ENCODE peak calls at places on chromosomes 13 and 19, in seven cellular contexts. One of them, this sample, is unnamed.

GRCh38 chr19:19657397-19657783 is 6.1 kb downstream of the ATP13A1 start:
- DNase-seq in GM12878: no peak
- DNase-seq in K562: peak; percentile 1
- DNase-seq in H1: no peak
- DNase-seq in HepG2: no peak
- DNase-seq in SK-N-SH: peak; percentile 54
- DNase-seq in A549: no peak
- DNase-seq in this sample: no peak

GRCh38 chr19:19746286-19747213 is 13.6 kb upstream of the ZNF14 start:
- DNase-seq in K562: peak; percentile 21
- DNase-seq in H1: no peak
- DNase-seq in A549: no peak
- DNase-seq in GM12878: no peak
- DNase-seq in HepG2: no peak
- DNase-seq in SK-N-SH: peak; percentile 15
- DNase-seq in this sample: no peak

GRCh38 chr13:74465279-74465678 is 331.1 kb upstream of the KLF12 start:
- DNase-seq in H1: no peak
- DNase-seq in K562: no peak
- DNase-seq in HepG2: no peak
- DNase-seq in A549: no peak
- DNase-seq in GM12878: no peak
- DNase-seq in SK-N-SH: no peak
- DNase-seq in this sample: no peak

GRCh38 chr13:106700007-106700950 is 132.3 kb upstream of the ARGLU1 start:
- DNase-seq in GM12878: no peak
- DNase-seq in K562: no peak
- DNase-seq in SK-N-SH: no peak
- DNase-seq in H1: no peak
- DNase-seq in HepG2: no peak
- DNase-seq in A549: no peak
- DNase-seq in this sample: no peak

GRCh38 chr13:47672245-47672975 is 328.7 kb downstream of the SUCLA2 start:
- DNase-seq in HepG2: no peak
- DNase-seq in A549: no peak
- DNase-seq in SK-N-SH: peak; percentile 39
- DNase-seq in GM12878: no peak
- DNase-seq in H1: no peak
- DNase-seq in K562: no peak
- DNase-seq in this sample: no peak

GRCh38 chr13:20044086-20044485 is 85.6 kb downstream of the ZMYM2 start:
- DNase-seq in K562: no peak
- DNase-seq in GM12878: no peak
- DNase-seq in HepG2: no peak
- DNase-seq in SK-N-SH: no peak
- DNase-seq in A549: no peak
- DNase-seq in H1: no peak
- DNase-seq in this sample: no peak

GRCh38 chr19:49642488-49643035 is 553 bp downstream of the SCAF1 start:
- DNase-seq in H1: no peak
- DNase-seq in SK-N-SH: peak; percentile 65
- DNase-seq in K562: no peak
- DNase-seq in HepG2: no peak
- DNase-seq in A549: no peak
- DNase-seq in GM12878: no peak
- DNase-seq in this sample: no peak

GRCh38 chr13:73983109-73983508 is 151.1 kb downstream of the KLF12 start:
- DNase-seq in HepG2: no peak
- DNase-seq in K562: no peak
- DNase-seq in SK-N-SH: no peak
- DNase-seq in H1: no peak
- DNase-seq in A549: no peak
- DNase-seq in GM12878: no peak
- DNase-seq in this sample: no peak

GRCh38 chr19:14515501-14516047 is 2.6 kb downstream of the DNAJB1 start:
- DNase-seq in A549: no peak
- DNase-seq in HepG2: no peak
- DNase-seq in H1: no peak
- DNase-seq in SK-N-SH: no peak
- DNase-seq in K562: no peak
- DNase-seq in GM12878: no peak
- DNase-seq in this sample: peak; percentile 52

GRCh38 chr19:1725100-1726064 is 27.9 kb upstream of the ONECUT3 start:
- DNase-seq in H1: peak; percentile 86
- DNase-seq in HepG2: peak; percentile 25
- DNase-seq in SK-N-SH: peak; percentile 100
- DNase-seq in K562: peak; percentile 100
- DNase-seq in A549: peak; percentile 85
- DNase-seq in GM12878: no peak
- DNase-seq in this sample: peak; percentile 28

GRCh38 chr13:45768668-45769067 is 66.5 kb downstream of the CBY2 start:
- DNase-seq in GM12878: no peak
- DNase-seq in SK-N-SH: no peak
- DNase-seq in H1: no peak
- DNase-seq in A549: no peak
- DNase-seq in HepG2: no peak
- DNase-seq in K562: no peak
- DNase-seq in this sample: no peak

GRCh38 chr13:50129923-50130685 is 114.9 kb downstream of the KCNRG start:
- DNase-seq in A549: peak; percentile 6
- DNase-seq in K562: no peak
- DNase-seq in GM12878: no peak
- DNase-seq in H1: peak; percentile 77
- DNase-seq in SK-N-SH: peak; percentile 77
- DNase-seq in HepG2: no peak
- DNase-seq in this sample: no peak

GRCh38 chr13:46143239-46143701 is 38.4 kb upstream of the CPB2 start:
- DNase-seq in K562: no peak
- DNase-seq in GM12878: no peak
- DNase-seq in HepG2: peak; percentile 99
- DNase-seq in SK-N-SH: no peak
- DNase-seq in A549: no peak
- DNase-seq in H1: no peak
- DNase-seq in this sample: no peak

GRCh38 chr13:24923305-24923640 is 159.3 kb downstream of the RNF17 start:
- DNase-seq in HepG2: no peak
- DNase-seq in SK-N-SH: peak; percentile 39
- DNase-seq in GM12878: peak; percentile 93
- DNase-seq in A549: peak; percentile 4
- DNase-seq in H1: no peak
- DNase-seq in K562: peak; percentile 13
- DNase-seq in this sample: peak; percentile 75

GRCh38 chr13:99909097-99909835 is 62.3 kb downstream of the ZIC5 start:
- DNase-seq in A549: no peak
- DNase-seq in H1: no peak
- DNase-seq in K562: no peak
- DNase-seq in GM12878: no peak
- DNase-seq in SK-N-SH: no peak
- DNase-seq in HepG2: peak; percentile 64
- DNase-seq in this sample: no peak
- TF ChIP-seq RFX5 in A549: no peak
- TF ChIP-seq RFX5 in H1: no peak
- TF ChIP-seq RFX5 in K562: no peak
- TF ChIP-seq RFX5 in GM12878: no peak
- TF ChIP-seq RFX5 in SK-N-SH: no peak
- TF ChIP-seq RFX5 in HepG2: no peak
- TF ChIP-seq RFX5 in this sample: no peak

GRCh38 chr19:17749912-17750317 is 1.4 kb upstream of the FCHO1 start:
- DNase-seq in HepG2: no peak
- DNase-seq in GM12878: no peak
- DNase-seq in A549: no peak
- DNase-seq in SK-N-SH: no peak
- DNase-seq in H1: no peak
- DNase-seq in K562: peak; percentile 45
- DNase-seq in this sample: no peak
- TF ChIP-seq RFX5 in HepG2: no peak
- TF ChIP-seq RFX5 in GM12878: no peak
- TF ChIP-seq RFX5 in A549: no peak
- TF ChIP-seq RFX5 in SK-N-SH: no peak
- TF ChIP-seq RFX5 in H1: no peak
- TF ChIP-seq RFX5 in K562: no peak
- TF ChIP-seq RFX5 in this sample: no peak

GRCh38 chr13:44368062-44368591 is 5.5 kb upstream of the SERP2 start:
- DNase-seq in H1: no peak
- DNase-seq in A549: no peak
- DNase-seq in GM12878: no peak
- DNase-seq in HepG2: no peak
- DNase-seq in K562: peak; percentile 38
- DNase-seq in SK-N-SH: peak; percentile 67
- DNase-seq in this sample: peak; percentile 71
- TF ChIP-seq RFX5 in H1: no peak
- TF ChIP-seq RFX5 in A549: no peak
- TF ChIP-seq RFX5 in GM12878: no peak
- TF ChIP-seq RFX5 in HepG2: no peak
- TF ChIP-seq RFX5 in K562: no peak
- TF ChIP-seq RFX5 in SK-N-SH: no peak
- TF ChIP-seq RFX5 in this sample: no peak

GRCh38 chr19:6060600-6061391 is 49.5 kb downstream of the RFX2 start:
- DNase-seq in A549: no peak
- DNase-seq in H1: no peak
- DNase-seq in K562: peak; percentile 94
- DNase-seq in GM12878: no peak
- DNase-seq in SK-N-SH: peak; percentile 78
- DNase-seq in HepG2: no peak
- DNase-seq in this sample: peak; percentile 16

GRCh38 chr19:6059996-6060599 is 50.2 kb downstream of the RFX2 start:
- DNase-seq in HepG2: no peak
- DNase-seq in K562: no peak
- DNase-seq in GM12878: no peak
- DNase-seq in A549: no peak
- DNase-seq in SK-N-SH: no peak
- DNase-seq in H1: no peak
- DNase-seq in this sample: no peak

GRCh38 chr19:6062274-6062673 is 48.0 kb downstream of the RFX2 start:
- DNase-seq in GM12878: no peak
- DNase-seq in K562: no peak
- DNase-seq in HepG2: no peak
- DNase-seq in A549: no peak
- DNase-seq in SK-N-SH: no peak
- DNase-seq in H1: no peak
- DNase-seq in this sample: no peak

GRCh38 chr19:6062961-6063575 is 47.2 kb downstream of the RFX2 start:
- DNase-seq in A549: no peak
- DNase-seq in GM12878: no peak
- DNase-seq in H1: no peak
- DNase-seq in SK-N-SH: no peak
- DNase-seq in K562: no peak
- DNase-seq in HepG2: no peak
- DNase-seq in this sample: no peak

GRCh38 chr19:6061420-6062130 is 48.7 kb downstream of the RFX2 start:
- DNase-seq in SK-N-SH: no peak
- DNase-seq in GM12878: no peak
- DNase-seq in H1: no peak
- DNase-seq in A549: no peak
- DNase-seq in K562: peak; percentile 32
- DNase-seq in HepG2: no peak
- DNase-seq in this sample: no peak
- TF ChIP-seq RFX5 in SK-N-SH: no peak
- TF ChIP-seq RFX5 in GM12878: no peak
- TF ChIP-seq RFX5 in H1: no peak
- TF ChIP-seq RFX5 in A549: no peak
- TF ChIP-seq RFX5 in K562: no peak
- TF ChIP-seq RFX5 in HepG2: no peak
- TF ChIP-seq RFX5 in this sample: no peak

GRCh38 chr13:23901365-23901764 is 4.1 kb upstream of the C1QTNF9B start:
- DNase-seq in SK-N-SH: no peak
- DNase-seq in K562: no peak
- DNase-seq in A549: no peak
- DNase-seq in H1: no peak
- DNase-seq in HepG2: no peak
- DNase-seq in GM12878: no peak
- DNase-seq in this sample: peak; percentile 61

GRCh38 chr13:23903906-23904280 is 6.6 kb upstream of the C1QTNF9B start:
- DNase-seq in A549: no peak
- DNase-seq in H1: peak; percentile 54
- DNase-seq in SK-N-SH: peak; percentile 14
- DNase-seq in K562: no peak
- DNase-seq in GM12878: no peak
- DNase-seq in HepG2: no peak
- DNase-seq in this sample: no peak

GRCh38 chr13:23909606-23910005 is 12.3 kb upstream of the C1QTNF9B start:
- DNase-seq in SK-N-SH: no peak
- DNase-seq in A549: no peak
- DNase-seq in HepG2: no peak
- DNase-seq in GM12878: no peak
- DNase-seq in H1: no peak
- DNase-seq in K562: no peak
- DNase-seq in this sample: no peak

GRCh38 chr13:23902975-23903905 is 5.9 kb upstream of the C1QTNF9B start:
- DNase-seq in SK-N-SH: peak; percentile 45
- DNase-seq in H1: peak; percentile 52
- DNase-seq in HepG2: no peak
- DNase-seq in GM12878: no peak
- DNase-seq in A549: no peak
- DNase-seq in K562: no peak
- DNase-seq in this sample: no peak

GRCh38 chr13:23905766-23906165 is 8.5 kb upstream of the C1QTNF9B start:
- DNase-seq in H1: no peak
- DNase-seq in GM12878: no peak
- DNase-seq in K562: no peak
- DNase-seq in SK-N-SH: no peak
- DNase-seq in HepG2: no peak
- DNase-seq in A549: no peak
- DNase-seq in this sample: no peak
- TF ChIP-seq RFX5 in H1: no peak
- TF ChIP-seq RFX5 in GM12878: no peak
- TF ChIP-seq RFX5 in K562: no peak
- TF ChIP-seq RFX5 in SK-N-SH: no peak
- TF ChIP-seq RFX5 in HepG2: no peak
- TF ChIP-seq RFX5 in A549: no peak
- TF ChIP-seq RFX5 in this sample: no peak

GRCh38 chr13:62431852-62432251 is 1016.2 kb upstream of the PCDH20 start:
- DNase-seq in H1: no peak
- DNase-seq in A549: no peak
- DNase-seq in SK-N-SH: no peak
- DNase-seq in GM12878: no peak
- DNase-seq in HepG2: no peak
- DNase-seq in K562: no peak
- DNase-seq in this sample: no peak
- TF ChIP-seq RFX5 in H1: no peak
- TF ChIP-seq RFX5 in A549: no peak
- TF ChIP-seq RFX5 in SK-N-SH: no peak
- TF ChIP-seq RFX5 in GM12878: no peak
- TF ChIP-seq RFX5 in HepG2: no peak
- TF ChIP-seq RFX5 in K562: no peak
- TF ChIP-seq RFX5 in this sample: no peak

GRCh38 chr13:98576215-98576945 is 527 bp downstream of the STK24 start:
- DNase-seq in HepG2: no peak
- DNase-seq in SK-N-SH: peak; percentile 80
- DNase-seq in GM12878: no peak
- DNase-seq in H1: no peak
- DNase-seq in A549: no peak
- DNase-seq in K562: peak; percentile 47
- DNase-seq in this sample: no peak
- TF ChIP-seq RFX5 in HepG2: no peak
- TF ChIP-seq RFX5 in SK-N-SH: no peak
- TF ChIP-seq RFX5 in GM12878: no peak
- TF ChIP-seq RFX5 in H1: no peak
- TF ChIP-seq RFX5 in A549: no peak
- TF ChIP-seq RFX5 in K562: no peak
- TF ChIP-seq RFX5 in this sample: no peak

This sample was measured in IMR-90.